ENCODE peak calls at places on chromosome 10, in four cellular contexts. I is D721Med, Y is adrenal gland, Q is endothelial cell of umbilical vein. T is an unnamed sample.

GRCh38 chr10:58609525-58610150 is 97.0 kb downstream of the BICC1 start:
- DNase-seq in Q (no peak), Y (no peak), I (no peak), T (no peak)

GRCh38 chr10:131032329-131033165 is 279.0 kb downstream of the TCERG1L start:
- DNase-seq in I (no peak), Y (no peak), Q (no peak), T (no peak)

GRCh38 chr10:121573541-121573941 is 24.7 kb downstream of the FGFR2 start:
- DNase-seq in Y (no peak), I (no peak), Q (no peak), T (no peak)

GRCh38 chr10:124875596-124875995 is 66.3 kb upstream of the ZRANB1 start:
- DNase-seq in Q (peak; percentile 10), I (no peak), Y (peak; percentile 63), T (no peak)

GRCh38 chr10:7121154-7121797 is 289.6 kb downstream of the SFMBT2 start:
- DNase-seq in I (no peak), Q (peak; percentile 25), Y (peak; percentile 19), T (peak; percentile 80)

GRCh38 chr10:21764790-21765189 is 230.8 kb downstream of the MLLT10 start:
- DNase-seq in Y (no peak), Q (no peak), I (no peak), T (no peak)

GRCh38 chr10:3482200-3482993 is 302.6 kb downstream of the KLF6 start:
- DNase-seq in I (no peak), Q (peak; percentile 94), Y (peak; percentile 82), T (peak; percentile 29)

GRCh38 chr10:71278691-71279588 is 40.1 kb upstream of the SLC29A3 start:
- DNase-seq in Q (no peak), Y (no peak), I (no peak), T (no peak)

GRCh38 chr10:35822316-35822715 is 180.2 kb upstream of the FZD8 start:
- DNase-seq in Y (peak; percentile 10), I (no peak), Q (no peak), T (no peak)

GRCh38 chr10:19816420-19817250 is at the start of gene PLXDC2:
- DNase-seq in Y (peak; percentile 57), Q (peak; percentile 22), I (no peak), T (peak; percentile 34)

GRCh38 chr10:128631801-128632241 is 505.6 kb upstream of the MKI67 start:
- DNase-seq in Y (no peak), Q (no peak), I (no peak), T (peak; percentile 23)

GRCh38 chr10:117476281-117476680 is 66.3 kb upstream of the EMX2 start:
- DNase-seq in I (no peak), Q (no peak), Y (no peak), T (no peak)

GRCh38 chr10:132848306-132848705 is 62.4 kb upstream of the NKX6-2 start:
- DNase-seq in I (no peak), Q (no peak), Y (no peak), T (no peak)

GRCh38 chr10:35194471-35194870 is 67.8 kb downstream of the CREM start:
- DNase-seq in Q (no peak), I (no peak), Y (no peak), T (no peak)

GRCh38 chr10:131112691-131113090 is 198.8 kb downstream of the TCERG1L start:
- DNase-seq in Y (no peak), Q (no peak), I (no peak), T (no peak)

GRCh38 chr10:133379801-133380666 is 972 bp downstream of the PAOX start:
- DNase-seq in Y (no peak), I (no peak), Q (no peak), T (no peak)

GRCh38 chr10:110820321-110820814 is 51.4 kb upstream of the PDCD4 start:
- DNase-seq in Y (peak; percentile 71), I (no peak), Q (peak; percentile 32), T (no peak)

GRCh38 chr10:5560844-5561703 is 36.3 kb downstream of the CALML3 start:
- DNase-seq in Y (no peak), I (no peak), Q (no peak), T (no peak)

GRCh38 chr10:133292919-133293809 is 15.5 kb downstream of the TUBGCP2 start:
- DNase-seq in Y (no peak), I (no peak), Q (peak; percentile 63), T (no peak)

GRCh38 chr10:37734971-37735370 is 122.4 kb downstream of the ZNF248 start:
- DNase-seq in I (no peak), Q (no peak), Y (peak; percentile 70), T (no peak)

GRCh38 chr10:5234106-5234877 is 37.7 kb downstream of the AKR1C4 start:
- DNase-seq in Q (no peak), Y (peak; percentile 29), I (no peak), T (no peak)

GRCh38 chr10:104080762-104081161 is 4.9 kb downstream of the COL17A1 start:
- DNase-seq in I (no peak), Q (peak; percentile 45), Y (no peak), T (peak; percentile 34)

GRCh38 chr10:51092402-51092801 is 18.1 kb downstream of the PRKG1 start:
- DNase-seq in Q (no peak), Y (peak; percentile 88), I (no peak), T (no peak)

GRCh38 chr10:103638948-103639347 is 145.4 kb downstream of the NEURL1 start:
- DNase-seq in Q (no peak), I (no peak), Y (no peak), T (no peak)

GRCh38 chr10:33155720-33156638 is 178.5 kb downstream of the NRP1 start:
- DNase-seq in I (no peak), Q (no peak), Y (peak; percentile 17), T (peak; percentile 36)

GRCh38 chr10:35607475-35608316 is 2.6 kb downstream of the GJD4 start:
- DNase-seq in Q (no peak), I (no peak), Y (peak; percentile 10), T (peak; percentile 37)

GRCh38 chr10:63247771-63248170 is 114.6 kb downstream of the NRBF2 start:
- DNase-seq in Y (no peak), I (no peak), Q (peak; percentile 77), T (no peak)

GRCh38 chr10:96470108-96470743 is 43.5 kb downstream of the TLL2 start:
- DNase-seq in Y (peak; percentile 16), Q (peak; percentile 36), I (peak; percentile 41), T (peak; percentile 71)

GRCh38 chr10:18689498-18689897 is 30.3 kb downstream of the ARL5B start:
- DNase-seq in Q (no peak), Y (no peak), I (no peak), T (no peak)

GRCh38 chr10:85508159-85508558 is 858.4 kb downstream of the GRID1 start:
- DNase-seq in Q (no peak), I (no peak), Y (no peak), T (no peak)

GRCh38 chr10:111023060-111023459 is 53.8 kb upstream of the ADRA2A start:
- DNase-seq in I (no peak), Y (no peak), Q (no peak), T (no peak)

GRCh38 chr10:59393349-59393748 is 31.0 kb upstream of the FAM13C start:
- DNase-seq in I (no peak), Y (no peak), Q (no peak), T (no peak)

GRCh38 chr10:119336599-119336998 is 129.2 kb downstream of the GRK5 start:
- DNase-seq in Q (no peak), I (no peak), Y (peak; percentile 91), T (no peak)
- TF ChIP-seq CTCF in Q (no peak), I (no peak), Y (no peak), T (no peak)

GRCh38 chr10:87842220-87842641 is 21.1 kb downstream of the KLLN start:
- DNase-seq in I (no peak), Y (no peak), Q (peak; percentile 45), T (no peak)

GRCh38 chr10:87843714-87844113 is 19.6 kb downstream of the KLLN start:
- DNase-seq in I (no peak), Y (no peak), Q (no peak), T (no peak)

GRCh38 chr10:87841215-87841614 is 22.1 kb downstream of the KLLN start:
- DNase-seq in I (no peak), Y (peak; percentile 32), Q (no peak), T (no peak)

GRCh38 chr10:87844837-87845623 is 18.3 kb downstream of the KLLN start:
- DNase-seq in Y (no peak), Q (peak; percentile 55), I (no peak), T (no peak)

DNA sequence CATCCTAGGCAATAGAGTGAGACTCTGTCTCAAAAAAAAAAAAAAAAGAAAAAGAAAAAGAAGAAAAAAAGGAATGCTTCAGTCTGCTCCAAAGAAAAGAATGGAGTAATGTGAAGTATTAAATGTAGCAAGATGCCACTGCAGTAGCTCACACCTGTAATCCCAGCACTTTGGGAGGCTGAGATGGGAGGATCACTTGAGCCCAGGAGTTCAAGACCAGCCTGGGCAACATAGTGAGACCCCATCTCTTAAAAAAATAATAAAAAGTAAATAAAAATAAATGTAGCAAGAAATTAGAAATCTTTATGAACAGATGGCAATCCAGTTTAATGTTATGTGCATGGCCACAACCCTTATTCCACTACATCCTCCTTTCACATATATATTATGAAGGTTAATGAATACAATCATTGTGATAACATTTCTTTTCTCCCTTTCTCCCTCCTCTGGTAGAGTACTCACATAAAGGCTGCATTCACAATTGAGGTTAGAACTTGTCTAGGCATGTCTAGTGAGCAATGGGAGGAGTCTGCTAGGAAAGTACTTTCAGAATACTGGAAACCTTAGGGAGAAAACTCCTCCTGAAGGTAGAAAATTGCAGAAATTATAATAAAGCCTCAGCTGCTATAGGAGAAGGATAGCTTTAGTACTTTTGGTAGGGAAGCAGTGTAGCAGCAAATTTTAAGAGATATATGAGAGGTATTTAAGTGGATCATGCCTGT is 20.4 kb downstream of the KLLN start:
- DNase-seq in Y (no peak), Q (peak; percentile 84), I (no peak), T (no peak)
- TF ChIP-seq CTCF in Y (no peak), Q (no peak), I (no peak), T (no peak)

GRCh38 chr10:14773551-14774213 is 1.0 kb downstream of the FAM107B start:
- DNase-seq in Y (no peak), I (no peak), Q (no peak), T (no peak)
- TF ChIP-seq CTCF in Y (peak; percentile 23), I (no peak), Q (no peak), T (no peak)

GRCh38 chr10:31490858-31491504 is 172.0 kb downstream of the ZEB1 start:
- DNase-seq in I (no peak), Y (no peak), Q (peak; percentile 63), T (no peak)
- TF ChIP-seq CTCF in I (peak; percentile 24), Y (peak; percentile 62), Q (peak; percentile 50), T (peak; percentile 22)

DNA sequence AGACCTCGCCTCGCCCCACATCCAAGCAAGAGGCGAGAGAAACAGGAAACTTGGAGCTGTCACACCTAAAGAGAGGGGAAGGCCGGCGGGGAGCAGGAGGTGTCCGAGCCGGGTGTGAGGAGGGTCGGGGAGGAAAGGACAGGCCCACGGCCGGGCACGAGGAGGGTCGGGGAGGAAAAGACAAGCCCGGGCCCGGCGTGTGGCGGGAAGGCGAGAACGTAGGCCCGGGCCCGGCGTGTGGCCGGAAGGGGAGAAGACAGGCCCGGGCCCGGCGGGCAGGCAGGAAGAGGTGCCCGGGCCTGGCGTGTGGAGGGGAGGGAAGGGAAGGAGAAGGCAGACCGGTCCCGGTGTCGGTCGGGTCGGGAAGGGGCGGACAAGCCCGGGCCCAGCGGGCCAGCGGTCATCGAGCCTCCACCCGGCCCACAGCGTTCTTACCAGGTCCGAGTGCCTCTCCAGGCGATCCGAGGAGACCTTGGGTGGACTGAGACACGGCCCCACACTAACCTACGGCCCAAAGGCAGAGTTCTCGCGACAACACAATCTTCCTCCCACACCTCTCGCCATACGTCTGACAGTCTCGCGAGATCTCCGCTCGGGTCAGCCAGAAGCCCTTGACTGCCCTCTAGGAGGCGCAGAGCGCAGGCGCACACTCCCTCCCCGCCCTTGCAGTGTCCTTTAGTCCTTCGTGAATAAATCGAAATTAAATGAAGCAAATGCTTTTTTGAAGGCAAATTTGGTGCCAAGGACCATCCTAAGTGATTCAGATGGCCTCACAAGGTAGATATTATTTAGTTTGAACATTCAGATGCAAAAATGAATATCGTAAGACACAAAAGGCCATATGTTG is at the start of gene NCOA4:
- DNase-seq in I (peak; percentile 95), Q (peak; percentile 98), Y (peak; percentile 98), T (peak; percentile 97)
- TF ChIP-seq CTCF in I (peak; percentile 65), Q (peak; percentile 78), Y (peak; percentile 69), T (peak; percentile 76)

T was measured in GM20000.